ENCODE peak calls at places on chromosomes 16 and 17, in seven cellular contexts. One of them, this sample, is unnamed.
A peak's percentile ranks its signal among the peaks of the same experiment; 100 is the strongest.

GRCh38 chr17:13735861-13736260 is 134.1 kb upstream of the HS3ST3A1 start:
- DNase-seq in H9: no peak
- DNase-seq in IMR-90: no peak
- DNase-seq in mesenchymal stem cell: no peak
- DNase-seq in mesendoderm: no peak
- DNase-seq in H1: no peak
- DNase-seq in trophoblast cell: no peak
- DNase-seq in this sample: no peak

GRCh38 chr17:80826955-80827645 is 164.5 kb upstream of the CHMP6 start:
- DNase-seq in H9: peak; percentile 71
- DNase-seq in IMR-90: peak; percentile 99
- DNase-seq in mesenchymal stem cell: peak; percentile 94
- DNase-seq in mesendoderm: peak; percentile 40
- DNase-seq in H1: no peak
- DNase-seq in trophoblast cell: peak; percentile 18
- DNase-seq in this sample: no peak

GRCh38 chr17:17044846-17045561 is 2.7 kb downstream of the MPRIP start:
- DNase-seq in H9: peak; percentile 61
- DNase-seq in IMR-90: peak; percentile 79
- DNase-seq in mesenchymal stem cell: peak; percentile 92
- DNase-seq in mesendoderm: peak; percentile 80
- DNase-seq in H1: no peak
- DNase-seq in trophoblast cell: peak; percentile 31
- DNase-seq in this sample: no peak

GRCh38 chr17:7023576-7024401 is 939 bp downstream of the BCL6B start:
- DNase-seq in H9: peak; percentile 100
- DNase-seq in IMR-90: peak; percentile 70
- DNase-seq in mesenchymal stem cell: peak; percentile 88
- DNase-seq in mesendoderm: peak; percentile 99
- DNase-seq in H1: peak; percentile 96
- DNase-seq in trophoblast cell: peak; percentile 84
- DNase-seq in this sample: peak; percentile 81

GRCh38 chr17:46978489-46979022 is 497 bp downstream of the RPRML start:
- DNase-seq in H9: peak; percentile 63
- DNase-seq in IMR-90: no peak
- DNase-seq in mesenchymal stem cell: peak; percentile 7
- DNase-seq in mesendoderm: no peak
- DNase-seq in H1: no peak
- DNase-seq in trophoblast cell: no peak
- DNase-seq in this sample: peak; percentile 21

GRCh38 chr17:61380836-61381525 is 18.7 kb upstream of the TBX2 start:
- DNase-seq in H9: no peak
- DNase-seq in IMR-90: no peak
- DNase-seq in mesenchymal stem cell: no peak
- DNase-seq in mesendoderm: no peak
- DNase-seq in H1: no peak
- DNase-seq in trophoblast cell: no peak
- DNase-seq in this sample: no peak

GRCh38 chr17:6669479-6670212 is 18.1 kb downstream of the C17orf100 start:
- DNase-seq in H9: peak; percentile 58
- DNase-seq in IMR-90: no peak
- DNase-seq in mesenchymal stem cell: no peak
- DNase-seq in mesendoderm: peak; percentile 17
- DNase-seq in H1: no peak
- DNase-seq in trophoblast cell: no peak
- DNase-seq in this sample: no peak

GRCh38 chr16:74431516-74431915 is 10.2 kb upstream of the CLEC18B start:
- DNase-seq in H9: peak; percentile 36
- DNase-seq in IMR-90: no peak
- DNase-seq in mesenchymal stem cell: no peak
- DNase-seq in mesendoderm: no peak
- DNase-seq in H1: no peak
- DNase-seq in trophoblast cell: no peak
- DNase-seq in this sample: no peak

GRCh38 chr16:58105619-58106018 is 23.6 kb downstream of the CFAP20 start:
- DNase-seq in H9: no peak
- DNase-seq in IMR-90: no peak
- DNase-seq in mesenchymal stem cell: peak; percentile 42
- DNase-seq in mesendoderm: peak; percentile 15
- DNase-seq in H1: no peak
- DNase-seq in trophoblast cell: no peak
- DNase-seq in this sample: no peak

GRCh38 chr17:16491131-16491702 is 776 bp downstream of the LRRC75A start:
- DNase-seq in H9: peak; percentile 64
- DNase-seq in IMR-90: no peak
- DNase-seq in mesenchymal stem cell: no peak
- DNase-seq in mesendoderm: no peak
- DNase-seq in H1: no peak
- DNase-seq in trophoblast cell: no peak
- DNase-seq in this sample: no peak

GRCh38 chr16:50879873-50880695 is 138.2 kb downstream of the CYLD start:
- DNase-seq in H9: peak; percentile 88
- DNase-seq in IMR-90: no peak
- DNase-seq in mesenchymal stem cell: no peak
- DNase-seq in mesendoderm: peak; percentile 91
- DNase-seq in H1: no peak
- DNase-seq in trophoblast cell: peak; percentile 19
- DNase-seq in this sample: peak; percentile 73

GRCh38 chr17:82030470-82031302 is 792 bp upstream of the RAC3 start:
- DNase-seq in H9: peak; percentile 97
- DNase-seq in IMR-90: peak; percentile 79
- DNase-seq in mesenchymal stem cell: peak; percentile 85
- DNase-seq in mesendoderm: peak; percentile 83
- DNase-seq in H1: peak; percentile 70
- DNase-seq in trophoblast cell: peak; percentile 93
- DNase-seq in this sample: peak; percentile 76

GRCh38 chr16:4692460-4693295 is 684 bp upstream of the NUDT16L1 start:
- DNase-seq in H9: no peak
- DNase-seq in IMR-90: no peak
- DNase-seq in mesenchymal stem cell: peak; percentile 8
- DNase-seq in mesendoderm: no peak
- DNase-seq in H1: no peak
- DNase-seq in trophoblast cell: peak; percentile 21
- DNase-seq in this sample: no peak

GRCh38 chr17:80365001-80365965 is 49.7 kb upstream of the ENDOV start:
- DNase-seq in H9: no peak
- DNase-seq in IMR-90: no peak
- DNase-seq in mesenchymal stem cell: no peak
- DNase-seq in mesendoderm: no peak
- DNase-seq in H1: no peak
- DNase-seq in trophoblast cell: no peak
- DNase-seq in this sample: no peak

GRCh38 chr16:14364386-14365199 is 265.5 kb downstream of the PARN start:
- DNase-seq in H9: no peak
- DNase-seq in IMR-90: peak; percentile 89
- DNase-seq in mesenchymal stem cell: peak; percentile 65
- DNase-seq in mesendoderm: no peak
- DNase-seq in H1: no peak
- DNase-seq in trophoblast cell: peak; percentile 99
- DNase-seq in this sample: no peak

GRCh38 chr17:82238562-82239201 is 9.8 kb downstream of the SLC16A3 start:
- DNase-seq in H9: no peak
- DNase-seq in IMR-90: peak; percentile 66
- DNase-seq in mesenchymal stem cell: no peak
- DNase-seq in mesendoderm: no peak
- DNase-seq in H1: no peak
- DNase-seq in trophoblast cell: peak; percentile 85
- DNase-seq in this sample: no peak

GRCh38 chr17:58536541-58536940 is 22.1 kb upstream of the MTMR4 start:
- DNase-seq in H9: no peak
- DNase-seq in IMR-90: no peak
- DNase-seq in mesenchymal stem cell: no peak
- DNase-seq in mesendoderm: no peak
- DNase-seq in H1: no peak
- DNase-seq in trophoblast cell: no peak
- DNase-seq in this sample: no peak

GRCh38 chr16:50360779-50361178 is 8.0 kb downstream of the BRD7 start:
- DNase-seq in H9: no peak
- DNase-seq in IMR-90: no peak
- DNase-seq in mesenchymal stem cell: no peak
- DNase-seq in mesendoderm: peak; percentile 18
- DNase-seq in H1: no peak
- DNase-seq in trophoblast cell: no peak
- DNase-seq in this sample: no peak

GRCh38 chr16:56013962-56014552 is 138.9 kb upstream of the CES5A start:
- DNase-seq in H9: peak; percentile 83
- DNase-seq in IMR-90: peak; percentile 12
- DNase-seq in mesenchymal stem cell: no peak
- DNase-seq in mesendoderm: peak; percentile 83
- DNase-seq in H1: peak; percentile 44
- DNase-seq in trophoblast cell: peak; percentile 84
- DNase-seq in this sample: peak; percentile 72

DNA sequence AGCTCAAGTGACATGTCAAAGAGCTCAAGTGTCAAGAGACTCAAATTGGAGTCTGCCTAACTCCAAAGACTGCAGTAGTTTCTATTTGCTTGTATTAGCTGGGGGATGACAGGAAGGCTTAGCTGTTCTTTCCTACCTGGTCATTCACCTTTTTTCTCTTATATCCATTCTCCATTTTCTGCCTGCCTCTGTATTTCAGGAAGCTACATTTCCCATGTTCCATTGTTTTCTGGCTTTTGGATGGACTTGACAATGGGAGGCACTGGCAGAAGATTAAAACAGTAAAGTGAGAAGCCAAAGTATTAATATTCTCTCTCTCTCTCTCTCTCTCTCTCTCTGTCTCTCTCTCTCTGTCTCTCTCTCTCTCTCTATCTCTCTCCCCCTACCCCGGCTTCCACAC is 135.7 kb upstream of the ADAMTS18 start:
- DNase-seq in H9: no peak
- DNase-seq in IMR-90: no peak
- DNase-seq in mesenchymal stem cell: no peak
- DNase-seq in mesendoderm: no peak
- DNase-seq in H1: no peak
- DNase-seq in trophoblast cell: no peak
- DNase-seq in this sample: no peak
- H4K8ac ChIP-seq in H9: no peak overlapping the region
- H4K8ac ChIP-seq in IMR-90: no peak overlapping the region
- H4K8ac ChIP-seq in mesenchymal stem cell: no peak overlapping the region
- H4K8ac ChIP-seq in mesendoderm: no peak overlapping the region
- H4K8ac ChIP-seq in H1: no peak overlapping the region
- H4K8ac ChIP-seq in trophoblast cell: no peak overlapping the region
- H4K8ac ChIP-seq in this sample: no peak overlapping the region

DNA sequence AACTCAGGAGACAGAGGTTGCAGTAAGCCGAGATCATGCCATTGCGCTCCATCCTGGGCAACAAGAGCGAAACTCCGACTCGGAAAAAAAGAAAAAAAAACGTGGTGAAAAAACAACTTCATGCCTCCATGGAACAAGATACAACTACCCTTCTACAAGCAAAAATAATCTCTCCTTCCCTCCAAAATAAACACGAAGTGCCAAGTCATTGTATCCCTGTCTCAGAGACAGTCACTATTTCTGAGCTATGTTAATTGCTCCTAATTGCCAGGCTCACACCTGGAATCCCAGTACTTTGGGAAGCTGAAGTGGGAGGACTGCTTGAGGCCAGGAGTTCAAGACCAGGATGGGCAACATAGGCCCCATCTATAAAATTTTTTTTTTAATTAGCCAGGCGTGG is 19.0 kb upstream of the SLC16A5 start:
- DNase-seq in H9: no peak
- DNase-seq in IMR-90: no peak
- DNase-seq in mesenchymal stem cell: no peak
- DNase-seq in mesendoderm: no peak
- DNase-seq in H1: no peak
- DNase-seq in trophoblast cell: no peak
- DNase-seq in this sample: no peak
- H3K27me3 ChIP-seq in H9: no peaks in the 10 kb centered on the region
- H3K27me3 ChIP-seq in IMR-90: no peaks in the 10 kb centered on the region
- H3K27me3 ChIP-seq in mesenchymal stem cell: no peaks in the 10 kb centered on the region
- H3K27me3 ChIP-seq in mesendoderm: no peaks in the 10 kb centered on the region
- H3K27me3 ChIP-seq in H1: no peaks in the 10 kb centered on the region
- H3K27me3 ChIP-seq in trophoblast cell: no peaks in the 10 kb centered on the region
- H3K27me3 ChIP-seq in this sample: no peaks in the 10 kb centered on the region

GRCh38 chr17:29412780-29413565 is 22.8 kb downstream of the TAOK1 start:
- DNase-seq in H9: no peak
- DNase-seq in IMR-90: peak; percentile 78
- DNase-seq in mesenchymal stem cell: peak; percentile 65
- DNase-seq in mesendoderm: no peak
- DNase-seq in H1: no peak
- DNase-seq in trophoblast cell: no peak
- DNase-seq in this sample: no peak
- H3K4me2 ChIP-seq in H9: no peak overlapping the region
- H3K4me2 ChIP-seq in IMR-90: peak overlapping the region; percentile 69
- H3K4me2 ChIP-seq in mesenchymal stem cell: no peak overlapping the region
- H3K4me2 ChIP-seq in mesendoderm: no peak overlapping the region
- H3K4me2 ChIP-seq in H1: no peak overlapping the region
- H3K4me2 ChIP-seq in trophoblast cell: no peak overlapping the region
- H3K4me2 ChIP-seq in this sample: no peak overlapping the region

GRCh38 chr16:7236824-7237410 is 95.7 kb upstream of the RBFOX1 start:
- DNase-seq in H9: no peak
- DNase-seq in IMR-90: no peak
- DNase-seq in mesenchymal stem cell: no peak
- DNase-seq in mesendoderm: no peak
- DNase-seq in H1: no peak
- DNase-seq in trophoblast cell: no peak
- DNase-seq in this sample: no peak
- H4K8ac ChIP-seq in H9: no peak overlapping the region
- H4K8ac ChIP-seq in IMR-90: no peak overlapping the region
- H4K8ac ChIP-seq in mesenchymal stem cell: no peak overlapping the region
- H4K8ac ChIP-seq in mesendoderm: no peak overlapping the region
- H4K8ac ChIP-seq in H1: no peak overlapping the region
- H4K8ac ChIP-seq in trophoblast cell: no peak overlapping the region
- H4K8ac ChIP-seq in this sample: no peak overlapping the region

GRCh38 chr16:707062-707538 is 1.5 kb upstream of the FBXL16 start:
- DNase-seq in H9: no peak
- DNase-seq in IMR-90: no peak
- DNase-seq in mesenchymal stem cell: no peak
- DNase-seq in mesendoderm: no peak
- DNase-seq in H1: no peak
- DNase-seq in trophoblast cell: no peak
- DNase-seq in this sample: no peak
- H3K27me3 ChIP-seq in H9: peaks cover 39% of the 10 kb centered on the region
- H3K27me3 ChIP-seq in IMR-90: peaks cover 52% of the 10 kb centered on the region
- H3K27me3 ChIP-seq in mesenchymal stem cell: peaks cover 71% of the 10 kb centered on the region
- H3K27me3 ChIP-seq in mesendoderm: peaks cover 27% of the 10 kb centered on the region
- H3K27me3 ChIP-seq in H1: peaks cover 59% of the 10 kb centered on the region
- H3K27me3 ChIP-seq in trophoblast cell: peaks cover 34% of the 10 kb centered on the region
- H3K27me3 ChIP-seq in this sample: peaks cover 28% of the 10 kb centered on the region

DNA sequence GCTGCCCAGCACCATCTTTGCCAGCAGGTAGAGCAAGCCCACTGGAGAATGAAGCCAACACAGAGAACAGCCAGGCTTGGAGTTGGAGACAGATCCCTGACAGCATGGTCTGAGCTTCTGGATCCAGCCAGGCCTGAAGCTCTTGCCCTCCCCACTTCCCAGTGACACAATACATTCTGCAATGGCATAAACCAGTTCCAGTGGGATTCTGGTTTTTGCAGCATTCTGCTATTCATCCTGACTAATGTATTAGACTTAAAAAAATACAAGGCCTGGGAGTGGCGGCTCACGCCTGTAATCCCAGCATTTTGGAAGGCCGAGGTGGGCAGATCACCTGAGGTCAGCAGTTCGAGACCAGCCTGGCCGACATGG is 40.6 kb upstream of the LITAF start:
- DNase-seq in H9: no peak
- DNase-seq in IMR-90: no peak
- DNase-seq in mesenchymal stem cell: no peak
- DNase-seq in mesendoderm: no peak
- DNase-seq in H1: no peak
- DNase-seq in trophoblast cell: peak; percentile 65
- DNase-seq in this sample: no peak
- H3K4me2 ChIP-seq in H9: no peak overlapping the region
- H3K4me2 ChIP-seq in IMR-90: no peak overlapping the region
- H3K4me2 ChIP-seq in mesenchymal stem cell: no peak overlapping the region
- H3K4me2 ChIP-seq in mesendoderm: no peak overlapping the region
- H3K4me2 ChIP-seq in H1: no peak overlapping the region
- H3K4me2 ChIP-seq in trophoblast cell: no peak overlapping the region
- H3K4me2 ChIP-seq in this sample: no peak overlapping the region

GRCh38 chr17:42421479-42422332 is 1.4 kb downstream of the CAVIN1 start:
- DNase-seq in H9: peak; percentile 57
- DNase-seq in IMR-90: peak; percentile 81
- DNase-seq in mesenchymal stem cell: peak; percentile 68
- DNase-seq in mesendoderm: no peak
- DNase-seq in H1: no peak
- DNase-seq in trophoblast cell: peak; percentile 53
- DNase-seq in this sample: no peak
- H4K8ac ChIP-seq in H9: no peak overlapping the region
- H4K8ac ChIP-seq in IMR-90: peak overlapping the region; percentile 86
- H4K8ac ChIP-seq in mesenchymal stem cell: peak overlapping the region; percentile 79
- H4K8ac ChIP-seq in mesendoderm: no peak overlapping the region
- H4K8ac ChIP-seq in H1: no peak overlapping the region
- H4K8ac ChIP-seq in trophoblast cell: peak overlapping the region; percentile 46
- H4K8ac ChIP-seq in this sample: no peak overlapping the region

This sample was measured in neuronal stem cell.